ENCODE peak calls at places on chromosome 20, in six cellular contexts. L is Peyer's patch; Z is PC-9; R is CD4-positive, CD25-positive, alpha-beta regulatory T cell; A is mammary epithelial cell; P is ovary. X is an unnamed sample.

GRCh38 chr20:24911461-24911860 is 37.6 kb upstream of the CST7 start:
- DNase-seq in L (no peak), Z (no peak), R (no peak), A (no peak), P (no peak), X (no peak)

GRCh38 chr20:5757949-5758348 is 7.7 kb downstream of the SHLD1 start:
- DNase-seq in L (no peak), Z (no peak), R (no peak), A (no peak), P (no peak), X (no peak)

GRCh38 chr20:11766961-11767360 is 150.7 kb upstream of the BTBD3 start:
- DNase-seq in L (no peak), Z (no peak), R (no peak), A (no peak), P (no peak), X (no peak)

GRCh38 chr20:8404912-8405635 is 273.0 kb downstream of the PLCB1 start:
- DNase-seq in L (no peak), Z (no peak), R (no peak), A (no peak), P (no peak), X (no peak)

GRCh38 chr20:35618372-35619131 is 2.9 kb downstream of the SPAG4 start:
- DNase-seq in L (peak; percentile 57), Z (peak; percentile 51), R (peak; percentile 7), A (peak; percentile 42), P (peak; percentile 58), X (peak; percentile 10)

GRCh38 chr20:38152175-38153010 is 12.7 kb downstream of the TGM2 start:
- DNase-seq in L (peak; percentile 91), Z (peak; percentile 98), R (no peak), A (no peak), P (peak; percentile 64), X (peak; percentile 94)

GRCh38 chr20:38727602-38728236 is 3.4 kb downstream of the SLC32A1 start:
- DNase-seq in L (no peak), Z (no peak), R (no peak), A (no peak), P (no peak), X (no peak)

GRCh38 chr20:9441948-9442347 is 72.4 kb upstream of the LAMP5 start:
- DNase-seq in L (no peak), Z (no peak), R (no peak), A (no peak), P (no peak), X (no peak)

GRCh38 chr20:19832875-19833274 is 74.8 kb downstream of the RIN2 start:
- DNase-seq in L (no peak), Z (no peak), R (no peak), A (no peak), P (no peak), X (no peak)

GRCh38 chr20:49957487-49957938 is 21.3 kb downstream of the RNF114 start:
- DNase-seq in L (no peak), Z (no peak), R (no peak), A (no peak), P (no peak), X (no peak)

GRCh38 chr20:6122873-6123649 is at the start of gene FERMT1:
- DNase-seq in L (peak; percentile 73), Z (peak; percentile 77), R (no peak), A (peak; percentile 97), P (peak; percentile 52), X (peak; percentile 85)

GRCh38 chr20:51749674-51750036 is 18.5 kb downstream of the ATP9A start:
- DNase-seq in L (no peak), Z (no peak), R (no peak), A (peak; percentile 36), P (no peak), X (no peak)

GRCh38 chr20:2604506-2604835 is 48.0 kb upstream of the NOP56 start:
- DNase-seq in L (no peak), Z (no peak), R (no peak), A (no peak), P (no peak), X (no peak)

GRCh38 chr20:47588158-47588557 is 86.5 kb downstream of the NCOA3 start:
- DNase-seq in L (no peak), Z (no peak), R (no peak), A (no peak), P (no peak), X (no peak)

GRCh38 chr20:18504479-18505060 is 3.2 kb upstream of the SEC23B start:
- DNase-seq in L (no peak), Z (no peak), R (no peak), A (no peak), P (peak; percentile 29), X (no peak)

DNA sequence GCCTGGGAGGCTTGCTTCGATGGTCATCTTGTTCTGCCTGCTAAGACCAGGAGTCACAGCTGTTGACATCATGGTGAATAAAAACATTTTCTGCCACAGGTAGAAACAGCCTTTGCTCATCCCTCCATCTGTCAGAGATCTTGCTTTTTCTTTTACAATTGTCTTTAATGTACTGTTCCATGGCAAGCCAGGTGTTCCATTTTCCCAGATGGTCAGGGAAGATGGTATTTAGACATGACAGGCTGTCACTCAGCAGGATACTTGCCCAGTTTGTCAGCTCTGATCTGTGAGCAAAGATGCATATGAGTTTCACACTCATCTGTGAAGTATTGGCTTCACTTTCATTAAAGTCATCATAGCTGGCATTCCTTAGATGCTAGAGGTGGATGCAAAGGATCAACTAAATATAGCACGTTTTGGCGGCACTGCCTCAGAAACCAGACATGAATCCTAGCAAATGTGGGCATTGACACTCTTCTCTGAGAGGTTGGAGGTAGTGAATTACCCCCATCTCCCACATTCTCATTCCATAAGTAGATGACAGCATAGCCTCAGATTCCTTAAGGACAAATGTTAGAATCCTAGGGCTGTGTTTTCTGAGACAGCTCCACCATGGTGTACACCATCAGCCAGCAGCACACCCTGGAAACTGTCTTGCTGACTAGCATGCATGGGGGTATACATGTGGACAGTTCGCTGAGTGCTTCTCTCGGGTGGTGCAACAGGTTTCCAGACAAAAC is 4.2 kb downstream of the SSTR4 start:
- DNase-seq in L (no peak), Z (no peak), R (no peak), A (no peak), P (no peak), X (no peak)
- H3K27ac ChIP-seq in L (no peak overlapping the region), Z (no peak overlapping the region), R (no peak overlapping the region), A (no peak overlapping the region), P (no peak overlapping the region), X (no peak overlapping the region)

DNA sequence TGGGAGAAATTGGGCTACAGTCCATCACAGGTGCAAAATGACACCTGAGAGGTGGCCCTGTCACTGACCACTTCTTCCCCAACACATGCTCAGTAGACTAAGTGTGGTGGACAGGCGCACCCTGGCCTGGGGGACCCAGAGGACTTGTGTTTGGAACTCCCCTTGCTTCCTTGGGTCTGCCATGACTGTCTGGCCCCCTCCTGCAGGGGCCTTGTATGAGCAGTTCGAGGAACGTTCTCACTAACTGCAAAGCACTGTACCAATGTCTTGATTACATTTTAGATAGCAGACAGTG is 4.0 kb upstream of the PCK1 start:
- DNase-seq in L (no peak), Z (no peak), R (no peak), A (no peak), P (no peak), X (no peak)
- H3K27ac ChIP-seq in L (no peak overlapping the region), Z (no peak overlapping the region), R (no peak overlapping the region), A (no peak overlapping the region), P (no peak overlapping the region), X (no peak overlapping the region)

GRCh38 chr20:48698507-48699267 is 129.1 kb downstream of the PREX1 start:
- DNase-seq in L (no peak), Z (no peak), R (no peak), A (no peak), P (no peak), X (no peak)
- H3K27ac ChIP-seq in L (no peak overlapping the region), Z (peak overlapping the region; percentile 59), R (no peak overlapping the region), A (no peak overlapping the region), P (no peak overlapping the region), X (no peak overlapping the region)

DNA sequence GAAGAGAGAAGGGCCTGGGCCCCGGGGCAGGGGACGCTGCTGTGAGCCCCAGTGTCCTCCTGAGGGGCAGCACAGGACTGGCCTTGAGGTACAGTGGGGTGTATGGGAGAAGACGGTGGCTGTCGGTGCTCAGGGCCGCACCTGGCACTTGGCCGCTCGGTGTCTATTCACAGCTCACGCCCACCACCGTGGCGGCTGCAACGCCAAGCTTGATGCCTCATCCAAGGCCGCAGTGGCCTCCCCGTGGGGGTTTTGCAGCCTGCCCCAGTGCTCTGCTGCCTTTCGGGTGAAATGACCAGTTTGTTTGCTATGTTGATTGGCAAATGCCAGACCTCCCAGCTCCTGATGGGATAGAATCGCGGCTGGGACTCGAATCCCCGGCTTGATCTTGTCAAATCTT is 79.5 kb upstream of the SLCO4A1 start:
- DNase-seq in L (no peak), Z (no peak), R (no peak), A (no peak), P (no peak), X (no peak)
- H3K27ac ChIP-seq in L (no peak overlapping the region), Z (no peak overlapping the region), R (no peak overlapping the region), A (no peak overlapping the region), P (no peak overlapping the region), X (no peak overlapping the region)

GRCh38 chr20:59962155-59962554 is 3.9 kb downstream of the CDH26 start:
- DNase-seq in L (no peak), Z (no peak), R (no peak), A (no peak), P (no peak), X (no peak)
- H3K27ac ChIP-seq in L (no peak overlapping the region), Z (no peak overlapping the region), R (no peak overlapping the region), A (peak overlapping the region; percentile 33), P (no peak overlapping the region), X (no peak overlapping the region)

DNA sequence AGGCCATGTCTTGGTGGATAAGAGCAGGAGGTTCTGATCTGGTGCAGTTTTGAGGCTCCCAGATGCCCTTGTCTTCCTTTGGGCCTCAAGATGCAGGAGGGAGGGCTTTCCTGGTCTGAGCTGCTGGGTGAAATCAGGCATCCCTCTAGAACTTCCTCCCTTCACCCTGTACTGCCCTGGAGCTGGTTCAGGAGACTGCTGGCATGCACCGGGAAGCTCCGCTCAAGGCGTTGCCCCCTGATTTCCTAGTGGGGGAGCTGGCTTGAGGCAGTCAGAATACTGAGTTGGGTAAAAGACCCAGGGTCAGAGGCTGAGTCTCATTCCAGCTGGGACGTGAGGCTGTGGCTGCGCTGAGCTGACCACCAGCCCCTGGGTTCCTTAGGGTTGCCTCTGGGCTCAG is 12.0 kb downstream of the PHACTR3 start:
- DNase-seq in L (no peak), Z (no peak), R (no peak), A (no peak), P (no peak), X (no peak)
- H3K27ac ChIP-seq in L (no peak overlapping the region), Z (no peak overlapping the region), R (no peak overlapping the region), A (no peak overlapping the region), P (no peak overlapping the region), X (no peak overlapping the region)

GRCh38 chr20:17448071-17448470 is 83.1 kb downstream of the BFSP1 start:
- DNase-seq in L (no peak), Z (no peak), R (no peak), A (no peak), P (no peak), X (no peak)
- H3K27ac ChIP-seq in L (no peak overlapping the region), Z (no peak overlapping the region), R (no peak overlapping the region), A (no peak overlapping the region), P (no peak overlapping the region), X (no peak overlapping the region)

X was measured in small intestine.